ENCODE peak calls at places on chromosome 22, in seven cellular contexts. A, N, F, Y, E, C and M are unnamed samples.

GRCh38 chr22:42994276-42994916 is 20.6 kb downstream of the PACSIN2 start:
- DNase-seq in A (no peak), Y (no peak), F (no peak), E (no peak), N (no peak), C (no peak), M (no peak)

GRCh38 chr22:20567371-20567847 is 60.0 kb downstream of the MED15 start:
- DNase-seq in E (peak), A (peak), C (peak), F (no peak), N (no peak), Y (no peak), M (no peak)

GRCh38 chr22:29704528-29705285 is 15.1 kb upstream of the CABP7 start:
- DNase-seq in F (no peak), E (peak), A (no peak), C (no peak), N (no peak), Y (no peak), M (peak)

GRCh38 chr22:19287889-19288288 is 3.6 kb downstream of the CLTCL1 start:
- DNase-seq in F (no peak), A (no peak), C (no peak), N (no peak), Y (no peak), E (peak), M (peak)

GRCh38 chr22:30413745-30414524 is 11.6 kb upstream of the MTFP1 start:
- DNase-seq in Y (no peak), F (no peak), C (no peak), A (no peak), N (no peak), E (no peak), M (no peak)

GRCh38 chr22:40055143-40055926 is 60.6 kb downstream of the FAM83F start:
- DNase-seq in Y (no peak), E (no peak), A (no peak), F (no peak), C (no peak), N (no peak), M (no peak)

GRCh38 chr22:26768986-26769385 is 111.6 kb downstream of the MIAT start:
- DNase-seq in Y (no peak), E (no peak), C (no peak), A (no peak), F (no peak), N (no peak), M (no peak)

GRCh38 chr22:30332994-30333706 is 6.4 kb upstream of the TBC1D10A start:
- DNase-seq in A (no peak), F (no peak), Y (no peak), C (no peak), N (no peak), E (no peak), M (no peak)

GRCh38 chr22:42269407-42270177 is 861 bp downstream of the TCF20 start:
- DNase-seq in F (no peak), C (no peak), E (peak), A (peak), N (peak), Y (peak), M (no peak)

GRCh38 chr22:28817919-28818859 is 17.8 kb upstream of the XBP1 start:
- DNase-seq in C (peak), Y (no peak), A (no peak), F (no peak), E (no peak), N (no peak), M (no peak)

GRCh38 chr22:43277987-43278601 is 65.1 kb downstream of the SCUBE1 start:
- DNase-seq in C (no peak), N (no peak), E (no peak), A (no peak), F (no peak), Y (no peak), M (no peak)

GRCh38 chr22:25069758-25070461 is 117.4 kb downstream of the KIAA1671 start:
- DNase-seq in Y (no peak), N (no peak), A (no peak), E (no peak), C (no peak), F (no peak), M (no peak)

GRCh38 chr22:44622147-44622427 is 79.9 kb upstream of the PRR5 start:
- DNase-seq in Y (no peak), N (no peak), C (no peak), E (no peak), A (no peak), F (no peak), M (no peak)